ENCODE peak calls at places on chromosomes 5 and 9, in four cellular contexts. Q is ovary, Z is A673, N is heart left ventricle. O is an unnamed sample.

GRCh38 chr5:34930527-34930844 is 1.1 kb downstream of the DNAJC21 start:
- DNase-seq in Z (peak; percentile 7), N (no peak), Q (no peak), O (peak; percentile 38)

GRCh38 chr9:37172511-37172910 is 52.1 kb downstream of the ZCCHC7 start:
- DNase-seq in Q (no peak), N (no peak), Z (no peak), O (peak; percentile 6)

GRCh38 chr5:77641397-77641943 is 3.0 kb upstream of the OTP start:
- DNase-seq in Q (no peak), N (no peak), Z (no peak), O (no peak)

GRCh38 chr5:10601246-10602030 is 37.6 kb downstream of the ANKRD33B start:
- DNase-seq in Z (peak; percentile 89), N (peak; percentile 89), Q (peak; percentile 80), O (peak; percentile 83)

GRCh38 chr5:64497390-64497789 is 8.4 kb upstream of the RGS7BP start:
- DNase-seq in Z (no peak), N (no peak), Q (no peak), O (peak; percentile 7)

GRCh38 chr5:108216890-108217289 is 165.0 kb downstream of the FBXL17 start:
- DNase-seq in Z (no peak), Q (no peak), N (no peak), O (peak; percentile 6)

GRCh38 chr9:78678901-78679300 is 382.0 kb downstream of the PSAT1 start:
- DNase-seq in N (no peak), Q (no peak), Z (no peak), O (no peak)

GRCh38 chr9:534886-535285 is 306.6 kb upstream of the DMRT1 start:
- DNase-seq in N (peak; percentile 56), Q (no peak), Z (no peak), O (no peak)

GRCh38 chr5:16507716-16508115 is 42.1 kb upstream of the ZNF622 start:
- DNase-seq in Q (no peak), Z (peak; percentile 36), N (no peak), O (peak; percentile 49)
- H3K4me3 ChIP-seq in Q (no peak overlapping the region), Z (no peak overlapping the region), N (peak overlapping the region; percentile 59), O (no peak overlapping the region)

GRCh38 chr5:141040763-141041426 is 10.3 kb upstream of the PCDHB1 start:
- DNase-seq in N (peak; percentile 86), Z (peak; percentile 99), Q (peak; percentile 88), O (peak; percentile 47)

GRCh38 chr5:141040093-141040762 is 10.9 kb upstream of the PCDHB1 start:
- DNase-seq in N (no peak), Z (peak; percentile 96), Q (no peak), O (no peak)

GRCh38 chr5:141039517-141039916 is 11.7 kb upstream of the PCDHB1 start:
- DNase-seq in Z (peak; percentile 97), N (no peak), Q (no peak), O (no peak)

GRCh38 chr5:141039061-141039460 is 12.1 kb upstream of the PCDHB1 start:
- DNase-seq in Z (peak; percentile 5), N (no peak), Q (no peak), O (no peak)

DNA sequence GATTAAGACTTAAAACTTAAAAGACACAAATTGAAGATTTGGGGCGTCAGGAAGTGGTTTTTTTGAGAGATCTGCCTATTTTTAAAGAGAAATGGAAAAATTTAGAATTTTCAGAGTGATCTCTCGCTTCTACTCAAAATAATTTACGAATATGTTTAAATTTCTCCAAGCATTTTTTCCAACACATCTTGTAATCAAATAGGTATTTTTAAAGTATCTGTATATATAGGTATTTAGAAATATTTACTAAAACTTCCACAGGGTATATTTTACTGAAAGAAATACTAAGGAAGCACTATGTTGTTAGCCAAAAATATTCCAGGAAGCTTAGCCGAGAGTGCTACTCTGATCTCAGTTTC is 9.8 kb upstream of the PCDHB1 start:
- DNase-seq in Q (no peak), N (no peak), Z (no peak), O (no peak)
- TF ChIP-seq CTCF in Q (no peak), N (no peak), Z (no peak), O (no peak)

GRCh38 chr5:31639488-31640011 is 619 bp downstream of the PDZD2 start:
- DNase-seq in N (peak; percentile 23), Q (peak; percentile 29), Z (no peak), O (no peak)
- H3K4me3 ChIP-seq in N (peak overlapping the region; percentile 93), Q (peak overlapping the region; percentile 54), Z (peak overlapping the region; percentile 59), O (no peak overlapping the region)

DNA sequence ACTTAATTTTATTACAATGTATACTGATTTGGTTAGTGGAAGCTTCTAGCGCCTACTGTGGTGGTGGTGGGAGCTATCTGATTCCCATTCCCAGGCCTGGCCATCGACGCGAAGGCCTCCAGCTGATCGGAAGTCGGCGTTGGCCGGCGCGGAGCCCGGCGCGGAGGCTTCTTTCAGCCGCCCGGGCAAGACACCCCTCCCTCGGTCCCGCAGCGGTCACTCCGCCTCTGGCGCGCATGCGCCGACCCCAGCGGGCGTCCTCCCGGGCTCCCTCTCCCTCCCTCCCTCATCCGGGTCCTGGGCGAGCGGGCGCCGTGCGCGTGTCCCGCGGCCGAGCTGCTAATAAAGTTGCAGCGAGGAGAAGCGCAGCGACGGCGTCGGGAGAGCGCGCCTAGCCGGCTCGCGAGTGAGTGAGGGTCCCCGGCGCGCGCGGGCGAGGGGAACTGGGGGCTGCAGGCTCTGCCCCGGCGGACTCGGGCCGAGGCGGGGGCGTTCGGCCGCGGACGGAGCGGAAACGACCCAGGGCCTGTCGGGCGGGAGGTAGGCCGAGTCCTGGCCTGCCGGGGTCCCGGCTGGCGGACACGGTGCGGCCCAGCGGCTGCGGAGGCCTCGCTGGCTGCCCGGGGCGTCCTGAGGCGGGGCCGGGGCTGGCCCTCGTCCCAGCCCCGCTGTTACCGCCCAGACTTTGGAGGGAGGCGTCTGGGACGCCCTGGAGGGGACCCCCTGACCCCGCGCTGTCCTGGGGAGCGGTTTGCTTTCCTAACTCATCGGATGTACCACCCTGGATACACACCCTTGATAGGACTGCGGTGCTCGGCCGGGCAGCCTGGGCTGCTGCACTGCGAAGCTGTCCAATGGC is at the start of gene SMAD5:
- DNase-seq in N (peak; percentile 97), Z (peak; percentile 97), Q (peak; percentile 96), O (peak; percentile 94)
- TF ChIP-seq CTCF in N (no peak), Z (no peak), Q (peak; percentile 20), O (no peak)

GRCh38 chr9:96048116-96048953 is 172.8 kb downstream of the ERCC6L2 start:
- DNase-seq in Q (peak; percentile 44), N (no peak), Z (peak; percentile 59), O (no peak)
- H3K4me3 ChIP-seq in Q (no peak overlapping the region), N (no peak overlapping the region), Z (no peak overlapping the region), O (no peak overlapping the region)

O was measured in AG10803.